ENCODE peak calls at places on chromosomes 13 and 19, in four cellular contexts. H is K562, U is GM12878, A is HepG2. M is an unnamed sample.

GRCh38 chr19:16769385-16769784 is 49.7 kb downstream of the NWD1 start:
- DNase-seq in A (no peak), H (no peak), U (no peak), M (no peak)

GRCh38 chr19:4052114-4052992 is 14.3 kb downstream of the ZBTB7A start:
- DNase-seq in H (no peak), U (no peak), A (peak), M (no peak)

GRCh38 chr19:49297403-49297802 is 27.6 kb downstream of the SLC6A16 start:
- DNase-seq in H (no peak), U (no peak), A (no peak), M (no peak)

GRCh38 chr19:6963937-6964336 is 57.3 kb downstream of the MBD3L2B start:
- DNase-seq in H (peak), A (no peak), U (no peak), M (no peak)

GRCh38 chr13:99984463-99985242 is 3.1 kb downstream of the ZIC2 start:
- DNase-seq in U (no peak), A (no peak), H (no peak), M (no peak)

GRCh38 chr13:111873676-111874178 is 193.2 kb upstream of the SOX1 start:
- DNase-seq in A (no peak), U (no peak), H (no peak), M (peak)

GRCh38 chr19:36528921-36529518 is 949 bp upstream of the ZNF260 start:
- DNase-seq in H (peak), A (peak), U (peak), M (no peak)

GRCh38 chr19:4152241-4152998 is 1.0 kb upstream of the CREB3L3 start:
- DNase-seq in H (no peak), U (no peak), A (no peak), M (no peak)

GRCh38 chr13:102041544-102041943 is 360.3 kb downstream of the FGF14 start:
- DNase-seq in U (no peak), A (no peak), H (no peak), M (no peak)

GRCh38 chr19:5690125-5690954 is at the start of gene RPL36:
- DNase-seq in A (peak), H (peak), U (peak), M (peak)

GRCh38 chr19:34998777-34999497 is 1.2 kb upstream of the GRAMD1A start:
- DNase-seq in A (peak), U (no peak), H (peak), M (no peak)

GRCh38 chr13:44333950-44334675 is 39.5 kb upstream of the SERP2 start:
- DNase-seq in A (no peak), H (no peak), U (no peak), M (no peak)

GRCh38 chr13:44334751-44335150 is 38.9 kb upstream of the SERP2 start:
- DNase-seq in U (no peak), H (peak), A (no peak), M (no peak)

GRCh38 chr13:44329909-44330545 is 43.6 kb upstream of the SERP2 start:
- DNase-seq in U (no peak), H (no peak), A (no peak), M (no peak)

GRCh38 chr13:44331912-44332840 is 41.4 kb upstream of the SERP2 start:
- DNase-seq in A (no peak), U (no peak), H (peak), M (no peak)

GRCh38 chr13:44331446-44331845 is 42.2 kb upstream of the SERP2 start:
- DNase-seq in U (no peak), H (no peak), A (no peak), M (no peak)
- TF ChIP-seq HDAC6 in U (no peak), H (no peak), A (no peak), M (no peak)

GRCh38 chr13:95455782-95456181 is 96.7 kb upstream of the CLDN10 start:
- DNase-seq in H (no peak), A (no peak), U (no peak), M (no peak)
- TF ChIP-seq ATF2 in H (no peak), A (no peak), U (no peak), M (no peak)

GRCh38 chr13:98839826-98840769 is 87.6 kb upstream of the SLC15A1 start:
- DNase-seq in A (peak), H (peak), U (no peak), M (peak)

GRCh38 chr13:98843482-98843877 is 91.0 kb upstream of the SLC15A1 start:
- DNase-seq in H (no peak), A (no peak), U (no peak), M (no peak)

GRCh38 chr13:98845726-98846125 is 93.3 kb upstream of the SLC15A1 start:
- DNase-seq in U (no peak), A (no peak), H (no peak), M (no peak)

GRCh38 chr13:98842074-98842473 is 89.6 kb upstream of the SLC15A1 start:
- DNase-seq in A (peak), U (no peak), H (no peak), M (no peak)

DNA sequence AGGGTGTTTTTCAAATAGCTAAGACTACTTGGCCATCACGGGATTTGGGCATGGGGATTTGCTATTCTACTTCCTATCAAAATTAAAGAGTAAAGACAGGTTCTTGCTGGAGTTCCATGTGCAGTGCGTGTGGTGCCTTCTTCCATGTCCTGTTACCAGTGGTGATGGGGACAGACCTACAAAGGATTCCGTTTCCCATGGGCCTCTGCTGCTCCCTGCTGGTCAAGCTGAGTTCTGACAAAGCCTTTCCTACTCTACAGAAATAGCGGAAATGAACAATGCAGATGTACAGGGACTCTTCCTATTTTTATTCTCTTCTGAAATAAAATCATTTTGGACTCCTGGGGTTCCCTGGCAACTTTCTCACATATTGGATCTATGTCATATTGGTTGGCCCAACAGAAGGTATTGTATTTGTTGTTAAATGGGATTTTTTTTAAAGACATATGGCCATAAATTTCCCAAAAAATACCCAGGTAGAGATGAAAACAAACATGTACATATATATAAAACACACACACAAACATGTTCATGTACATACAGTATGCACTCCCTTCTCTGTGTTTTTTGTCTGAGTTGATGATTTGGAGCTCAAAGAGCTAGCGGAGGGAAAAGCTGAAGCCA is 90.5 kb upstream of the SLC15A1 start:
- DNase-seq in U (peak), H (peak), A (peak), M (peak)
- TF ChIP-seq HDAC6 in U (no peak), H (no peak), A (no peak), M (no peak)

GRCh38 chr19:53868892-53869804 is 1.5 kb downstream of the MYADM start:
- DNase-seq in U (no peak), H (peak), A (peak), M (peak)
- TF ChIP-seq ATF2 in U (no peak), H (no peak), A (peak), M (no peak)

M was measured in H1.